ENCODE peak calls at places on chromosomes 16 and 17, in nine cellular contexts. T is mesendoderm; N is spleen; Q is CD8-positive, alpha-beta memory T cell; U is gastrocnemius medialis; P is lower lobe of right lung; V is RWPE2; O is Peyer's patch; B is endothelial cell of umbilical vein. F is an unnamed sample.

GRCh38 chr17:82060001-82060380 is 5.6 kb downstream of the DUS1L start:
- DNase-seq in T (no peak), N (peak; percentile 67), Q (no peak), U (no peak), P (no peak), V (no peak), O (no peak), B (no peak), F (no peak)

GRCh38 chr17:12457493-12457892 is 208.2 kb upstream of the MYOCD start:
- DNase-seq in T (no peak), N (no peak), Q (no peak), U (no peak), P (no peak), V (no peak), O (no peak), B (no peak), F (no peak)

GRCh38 chr16:68752602-68753001 is 15.5 kb downstream of the CDH1 start:
- DNase-seq in T (peak; percentile 33), N (no peak), Q (no peak), U (no peak), P (no peak), V (no peak), O (no peak), B (no peak), F (peak; percentile 85)

GRCh38 chr17:45371414-45372324 is 54.8 kb upstream of the MAP3K14 start:
- DNase-seq in T (peak; percentile 99), N (peak; percentile 82), Q (no peak), U (peak; percentile 80), P (peak; percentile 89), V (peak; percentile 98), O (peak; percentile 82), B (peak; percentile 93), F (peak; percentile 75)

GRCh38 chr16:29662729-29663019 is 373 bp upstream of the SPN start:
- DNase-seq in T (no peak), N (peak; percentile 78), Q (peak; percentile 38), U (no peak), P (peak; percentile 50), V (no peak), O (no peak), B (no peak), F (peak; percentile 35)

GRCh38 chr16:82832861-82833260 is 206.1 kb downstream of the CDH13 start:
- DNase-seq in T (no peak), N (no peak), Q (no peak), U (no peak), P (no peak), V (no peak), O (no peak), B (no peak), F (no peak)

GRCh38 chr17:30696234-30696633 is 128.3 kb downstream of the CRLF3 start:
- DNase-seq in T (no peak), N (no peak), Q (no peak), U (no peak), P (no peak), V (no peak), O (no peak), B (no peak), F (no peak)

GRCh38 chr16:57592591-57593003 is 35.8 kb upstream of the ADGRG1 start:
- DNase-seq in T (no peak), N (peak; percentile 89), Q (peak; percentile 65), U (no peak), P (no peak), V (peak; percentile 36), O (peak; percentile 53), B (no peak), F (peak; percentile 55)

GRCh38 chr17:76972046-76972641 is 103.9 kb downstream of the MGAT5B start:
- DNase-seq in T (peak; percentile 32), N (no peak), Q (no peak), U (no peak), P (no peak), V (no peak), O (no peak), B (no peak), F (no peak)

GRCh38 chr17:15271731-15272130 is 6.6 kb upstream of the PMP22 start:
- DNase-seq in T (no peak), N (no peak), Q (no peak), U (peak; percentile 34), P (no peak), V (no peak), O (no peak), B (no peak), F (no peak)

GRCh38 chr16:57643166-57643813 is 14.9 kb downstream of the ADGRG1 start:
- DNase-seq in T (peak; percentile 62), N (no peak), Q (no peak), U (no peak), P (no peak), V (no peak), O (no peak), B (peak; percentile 24), F (peak; percentile 36)

GRCh38 chr17:28384281-28385036 is 13.0 kb downstream of the SARM1 start:
- DNase-seq in T (no peak), N (peak; percentile 90), Q (peak; percentile 49), U (no peak), P (peak; percentile 88), V (no peak), O (peak; percentile 90), B (peak; percentile 25), F (peak; percentile 92)

GRCh38 chr17:8925141-8925540 is 40.4 kb downstream of the PIK3R5 start:
- DNase-seq in T (no peak), N (no peak), Q (no peak), U (no peak), P (no peak), V (no peak), O (no peak), B (no peak), F (no peak)
- H3K27ac ChIP-seq in T (no peak overlapping the region), N (peak overlapping the region; percentile 84), Q (no peak overlapping the region), U (no peak overlapping the region), P (no peak overlapping the region), V (no peak overlapping the region), O (no peak overlapping the region), B (no peak overlapping the region), F (no peak overlapping the region)

DNA sequence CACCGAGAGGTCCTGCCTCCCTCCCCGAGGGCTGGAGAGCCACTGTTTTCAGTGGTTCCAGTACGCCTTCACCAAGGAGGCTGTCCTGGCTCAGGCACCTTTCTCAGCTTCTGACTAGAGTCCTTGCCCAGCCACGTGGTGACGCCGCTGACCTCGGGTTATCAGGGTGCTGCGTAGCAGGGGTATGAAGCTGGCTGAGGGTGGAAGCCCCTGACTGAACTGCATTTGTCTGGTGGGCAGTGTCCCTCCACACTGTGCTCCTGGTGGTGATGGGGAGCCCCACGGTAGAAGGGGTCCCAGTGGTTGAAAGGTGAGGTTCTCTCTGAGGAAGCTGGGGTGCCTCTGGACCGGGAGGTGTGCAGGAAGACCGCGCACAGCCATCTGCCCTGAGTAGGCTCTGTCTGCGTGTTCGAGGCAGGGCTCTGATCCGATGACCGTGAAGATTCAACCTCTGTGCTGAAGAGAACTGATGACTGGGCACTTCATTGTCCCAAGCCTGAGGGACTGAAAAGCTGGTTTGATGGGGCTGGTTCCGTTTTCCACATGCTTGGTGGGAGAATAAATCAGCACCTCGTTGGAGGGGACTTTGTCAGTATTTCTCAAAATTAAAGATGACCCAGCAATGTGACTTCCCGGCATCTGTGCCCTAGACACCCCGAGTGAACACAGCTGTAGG is 2.5 kb downstream of the ACSF3 start:
- DNase-seq in T (no peak), N (no peak), Q (no peak), U (no peak), P (no peak), V (no peak), O (no peak), B (no peak), F (no peak)
- H3K4me1 ChIP-seq in T (no peaks in the 10 kb centered on the region), N (peaks cover 95% of the 10 kb centered on the region), Q (peaks cover 64% of the 10 kb centered on the region), U (peaks cover 19% of the 10 kb centered on the region), P (peaks cover 31% of the 10 kb centered on the region), V (no peaks in the 10 kb centered on the region), O (peaks cover 39% of the 10 kb centered on the region), B (peaks cover 8% of the 10 kb centered on the region), F (peaks cover 12% of the 10 kb centered on the region)

DNA sequence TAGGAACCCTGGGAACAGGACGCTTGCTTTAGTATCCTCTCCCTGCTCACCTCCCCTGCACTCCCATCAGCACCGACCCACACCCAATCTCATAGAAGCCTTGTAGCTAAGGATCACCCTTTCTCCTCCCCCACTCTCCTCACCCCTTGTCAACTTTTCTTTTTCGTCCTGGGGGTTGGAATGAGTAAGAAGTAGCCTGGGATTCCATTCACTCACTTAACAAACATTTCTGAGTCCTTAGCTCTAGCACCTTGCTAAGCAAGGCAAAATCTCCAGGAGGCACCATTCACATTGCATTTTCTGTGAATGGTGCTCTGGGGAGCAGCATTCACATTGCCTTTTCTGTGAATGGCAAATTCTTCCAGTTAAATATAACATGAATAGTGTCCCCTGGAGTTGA is 1.1 kb upstream of the PGAP3 start:
- DNase-seq in T (peak; percentile 81), N (no peak), Q (no peak), U (no peak), P (no peak), V (no peak), O (no peak), B (no peak), F (no peak)
- H3K4me3 ChIP-seq in T (no peak overlapping the region), N (peak overlapping the region; percentile 65), Q (peak overlapping the region; percentile 88), U (no peak overlapping the region), P (peak overlapping the region; percentile 71), V (peak overlapping the region; percentile 81), O (no peak overlapping the region), B (no peak overlapping the region), F (no peak overlapping the region)

GRCh38 chr17:69462882-69463281 is 48.4 kb downstream of the MAP2K6 start:
- DNase-seq in T (peak; percentile 48), N (no peak), Q (no peak), U (peak; percentile 47), P (no peak), V (no peak), O (no peak), B (no peak), F (no peak)

GRCh38 chr17:69470702-69471101 is 56.2 kb downstream of the MAP2K6 start:
- DNase-seq in T (no peak), N (no peak), Q (no peak), U (no peak), P (no peak), V (no peak), O (no peak), B (no peak), F (peak; percentile 47)

GRCh38 chr17:69466451-69466850 is 52.0 kb downstream of the MAP2K6 start:
- DNase-seq in T (peak; percentile 88), N (no peak), Q (no peak), U (no peak), P (no peak), V (no peak), O (no peak), B (no peak), F (no peak)

GRCh38 chr17:69468211-69468610 is 53.7 kb downstream of the MAP2K6 start:
- DNase-seq in T (peak; percentile 22), N (no peak), Q (no peak), U (no peak), P (no peak), V (no peak), O (no peak), B (no peak), F (no peak)

DNA sequence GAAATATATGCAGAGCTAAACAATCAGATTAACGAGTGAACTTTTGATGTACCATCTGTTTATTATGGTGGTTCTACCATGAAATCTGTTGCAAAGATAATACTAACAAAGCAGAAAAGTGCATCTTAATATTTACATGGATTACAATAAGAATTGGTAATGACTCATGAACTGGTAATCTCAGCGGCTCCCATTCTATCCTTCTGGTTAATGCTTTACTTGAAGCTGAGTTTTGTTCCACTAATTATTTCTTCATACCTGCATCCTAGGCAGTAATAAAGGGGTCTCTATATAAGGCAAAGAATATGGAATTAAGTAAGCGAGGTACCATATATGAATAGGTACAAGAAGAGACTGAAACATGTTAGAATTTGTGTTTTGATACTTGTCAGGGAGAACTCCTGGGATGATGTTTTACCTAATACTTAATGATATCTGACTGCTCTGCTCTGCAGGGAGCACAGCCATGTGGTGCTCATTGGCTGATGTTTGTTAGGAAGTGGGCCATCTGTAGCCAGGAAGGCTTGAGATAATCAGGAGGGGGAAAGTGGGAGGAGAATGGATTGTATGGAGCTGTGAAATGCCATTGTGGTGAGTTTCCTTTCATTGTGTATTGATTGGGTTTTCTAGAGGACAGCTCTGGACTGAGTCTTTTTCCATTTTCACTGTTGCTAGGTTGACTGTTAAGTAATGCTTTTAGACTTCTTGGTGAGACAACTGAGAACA is 52.6 kb downstream of the MAP2K6 start:
- DNase-seq in T (peak; percentile 99), N (no peak), Q (no peak), U (no peak), P (no peak), V (no peak), O (no peak), B (peak; percentile 92), F (peak; percentile 24)
- H3K27ac ChIP-seq in T (peak overlapping the region; percentile 84), N (no peak overlapping the region), Q (no peak overlapping the region), U (peak overlapping the region; percentile 16), P (no peak overlapping the region), V (no peak overlapping the region), O (no peak overlapping the region), B (peak overlapping the region; percentile 65), F (no peak overlapping the region)